ENCODE peak calls at places on chromosomes 13 and 19, in nine cellular contexts. Q is anterior cingulate cortex; C is small intestine; U is tibial nerve; W is fibroblast of mammary gland; O is CD8-positive, alpha-beta memory T cell; M is NCI-H1105; P is caudate nucleus; I is stimulated activated CD4-positive, alpha-beta T cell treated with anti-CD3 and anti-CD28 coated beads, Interleukin-4, amount 100 ng/mL, for 24 hours. K is an unnamed sample.

GRCh38 chr19:28020631-28021315 is 1192.2 kb downstream of the UQCRFS1 start:
- DNase-seq in U (no peak), C (no peak), M (no peak), I (no peak), P (no peak), O (no peak), W (no peak), Q (no peak), K (no peak)

GRCh38 chr19:13329766-13330165 is 176.5 kb downstream of the CACNA1A start:
- DNase-seq in W (no peak), C (no peak), M (no peak), I (no peak), U (no peak), Q (no peak), O (no peak), P (no peak), K (no peak)

GRCh38 chr13:45545686-45546409 is 69.7 kb downstream of the ERICH6B start:
- DNase-seq in C (no peak), I (no peak), P (no peak), W (no peak), M (no peak), Q (no peak), U (no peak), O (no peak), K (no peak)

GRCh38 chr13:75372923-75373841 is 108.8 kb downstream of the TBC1D4 start:
- DNase-seq in P (no peak), I (no peak), M (no peak), U (no peak), W (no peak), Q (no peak), O (no peak), C (no peak), K (no peak)

GRCh38 chr13:99812611-99813010 is 159.0 kb downstream of the ZIC5 start:
- DNase-seq in C (no peak), M (no peak), I (no peak), W (peak), P (no peak), U (no peak), Q (no peak), O (no peak), K (peak)

GRCh38 chr13:33441015-33441414 is 155.5 kb upstream of the STARD13 start:
- DNase-seq in Q (no peak), C (peak), O (no peak), W (peak), I (no peak), P (no peak), M (no peak), U (no peak), K (peak)

GRCh38 chr19:47305309-47305751 is 4.3 kb upstream of the C5AR1 start:
- DNase-seq in P (no peak), I (peak), U (peak), M (peak), C (peak), Q (no peak), W (peak), O (peak), K (peak)

GRCh38 chr13:21336609-21337008 is 122.5 kb downstream of the ZDHHC20 start:
- DNase-seq in P (no peak), C (no peak), U (no peak), O (no peak), Q (no peak), W (no peak), I (no peak), M (no peak), K (no peak)

GRCh38 chr13:22195726-22196125 is 524.9 kb downstream of the FGF9 start:
- DNase-seq in C (no peak), M (no peak), O (no peak), W (no peak), I (no peak), Q (no peak), P (no peak), U (no peak), K (no peak)

GRCh38 chr13:109862627-109863026 is 76.2 kb upstream of the IRS2 start:
- DNase-seq in W (peak), M (no peak), C (no peak), O (no peak), Q (no peak), I (no peak), P (no peak), U (no peak), K (peak)

GRCh38 chr19:18519962-18520847 is 1.7 kb downstream of the ELL start:
- DNase-seq in W (peak), M (peak), C (peak), Q (no peak), U (no peak), O (peak), I (peak), P (peak), K (peak)

GRCh38 chr13:27405521-27406134 is 18.8 kb upstream of the GTF3A start:
- DNase-seq in M (no peak), W (no peak), O (no peak), P (no peak), I (no peak), C (peak), Q (no peak), U (no peak), K (no peak)

GRCh38 chr13:78608254-78608704 is 4.9 kb upstream of the POU4F1 start:
- DNase-seq in I (no peak), C (no peak), M (no peak), U (no peak), O (no peak), W (no peak), Q (no peak), P (no peak), K (no peak)

GRCh38 chr19:38139122-38139521 is 84.9 kb downstream of the DPF1 start:
- DNase-seq in C (peak), M (no peak), Q (no peak), I (no peak), P (no peak), W (no peak), U (no peak), O (no peak), K (no peak)

GRCh38 chr19:35890113-35890650 is 10.2 kb downstream of the NFKBID start:
- DNase-seq in O (no peak), W (no peak), P (no peak), I (no peak), C (no peak), M (no peak), U (no peak), Q (no peak), K (no peak)

K was measured in iris pigment epithelial cell.